ENCODE peak calls at places on chromosomes 13 and 19, in five cellular contexts. L is PC-3; A is fibroblast of lung; S is CD4-positive, alpha-beta T cell; R is H1. C is an unnamed sample.

GRCh38 chr13:52162279-52163101 is 3.1 kb upstream of the NEK3 start:
- DNase-seq in L (peak; percentile 52), A (peak; percentile 56), S (no peak), R (no peak), C (no peak)

GRCh38 chr13:102800145-102801041 is 1.5 kb downstream of the BIVM start:
- DNase-seq in L (peak; percentile 72), A (peak; percentile 78), S (peak; percentile 58), R (peak; percentile 92), C (peak; percentile 14)

GRCh38 chr19:38417544-38418506 is 8.2 kb downstream of the RASGRP4 start:
- DNase-seq in L (peak; percentile 62), A (peak; percentile 11), S (peak; percentile 24), R (peak; percentile 95), C (no peak)

GRCh38 chr13:66714795-66715194 is 515.3 kb downstream of the PCDH9 start:
- DNase-seq in L (peak; percentile 18), A (no peak), S (no peak), R (no peak), C (no peak)

GRCh38 chr19:19956431-19957075 is 55.8 kb downstream of the ZNF93 start:
- DNase-seq in L (no peak), A (no peak), S (no peak), R (peak; percentile 75), C (no peak)

GRCh38 chr13:33554919-33555791 is 262.8 kb upstream of the RFC3 start:
- DNase-seq in L (peak; percentile 21), A (peak; percentile 24), S (no peak), R (no peak), C (no peak)

GRCh38 chr19:18282021-18282787 is 782 bp upstream of the JUND start:
- DNase-seq in L (peak; percentile 39), A (no peak), S (no peak), R (no peak), C (no peak)

GRCh38 chr13:27775943-27776342 is 16.3 kb upstream of the GSX1 start:
- DNase-seq in L (peak; percentile 58), A (no peak), S (no peak), R (no peak), C (no peak)

GRCh38 chr13:44815507-44816074 is 173.7 kb downstream of the NUFIP1 start:
- DNase-seq in L (peak; percentile 91), A (peak; percentile 92), S (no peak), R (no peak), C (peak; percentile 68)

GRCh38 chr13:114256547-114256946 is 21.9 kb downstream of the CDC16 start:
- DNase-seq in L (no peak), A (no peak), S (no peak), R (no peak), C (no peak)

GRCh38 chr13:55563267-55563666 is 1577.5 kb upstream of the PRR20A start:
- DNase-seq in L (no peak), A (no peak), S (no peak), R (no peak), C (no peak)

GRCh38 chr13:40476175-40476958 is 190.1 kb downstream of the FOXO1 start:
- DNase-seq in L (peak; percentile 18), A (peak; percentile 51), S (no peak), R (no peak), C (no peak)

GRCh38 chr19:38496603-38497487 is 63.4 kb downstream of the RYR1 start:
- DNase-seq in L (no peak), A (no peak), S (no peak), R (no peak), C (no peak)

GRCh38 chr13:20387006-20387405 is 138.7 kb downstream of the CRYL1 start:
- DNase-seq in L (no peak), A (no peak), S (no peak), R (no peak), C (no peak)

GRCh38 chr19:13668964-13669363 is 95.4 kb upstream of the MRI1 start:
- DNase-seq in L (no peak), A (no peak), S (no peak), R (no peak), C (no peak)

GRCh38 chr19:45471866-45472556 is 4.2 kb downstream of the FOSB start:
- DNase-seq in L (no peak), A (no peak), S (no peak), R (no peak), C (no peak)

GRCh38 chr19:40302224-40303011 is 17.3 kb upstream of the AKT2 start:
- DNase-seq in L (no peak), A (no peak), S (no peak), R (no peak), C (peak; percentile 37)

GRCh38 chr19:15532779-15533521 is 24.6 kb downstream of the CYP4F22 start:
- DNase-seq in L (peak; percentile 45), A (no peak), S (no peak), R (no peak), C (no peak)

GRCh38 chr19:38653028-38653571 is 5.7 kb downstream of the ACTN4 start:
- DNase-seq in L (no peak), A (peak; percentile 71), S (no peak), R (no peak), C (no peak)

GRCh38 chr13:46170687-46171086 is 11.3 kb downstream of the LCP1 start:
- DNase-seq in L (no peak), A (peak; percentile 45), S (no peak), R (no peak), C (no peak)

GRCh38 chr19:11154683-11155047 is 917 bp downstream of the SPC24 start:
- DNase-seq in L (no peak), A (no peak), S (no peak), R (no peak), C (no peak)

GRCh38 chr19:36140289-36141038 is 598 bp downstream of the CAPNS1 start:
- DNase-seq in L (peak; percentile 64), A (peak; percentile 47), S (no peak), R (peak; percentile 72), C (no peak)

GRCh38 chr13:110872768-110873638 is 41.9 kb downstream of the ANKRD10 start:
- DNase-seq in L (no peak), A (no peak), S (no peak), R (no peak), C (no peak)

GRCh38 chr13:45231722-45232121 is 30.9 kb upstream of the KCTD4 start:
- DNase-seq in L (no peak), A (peak; percentile 54), S (no peak), R (no peak), C (no peak)

GRCh38 chr19:12596927-12597548 is 13.6 kb downstream of the ZNF490 start:
- DNase-seq in L (no peak), A (no peak), S (no peak), R (no peak), C (no peak)

DNA sequence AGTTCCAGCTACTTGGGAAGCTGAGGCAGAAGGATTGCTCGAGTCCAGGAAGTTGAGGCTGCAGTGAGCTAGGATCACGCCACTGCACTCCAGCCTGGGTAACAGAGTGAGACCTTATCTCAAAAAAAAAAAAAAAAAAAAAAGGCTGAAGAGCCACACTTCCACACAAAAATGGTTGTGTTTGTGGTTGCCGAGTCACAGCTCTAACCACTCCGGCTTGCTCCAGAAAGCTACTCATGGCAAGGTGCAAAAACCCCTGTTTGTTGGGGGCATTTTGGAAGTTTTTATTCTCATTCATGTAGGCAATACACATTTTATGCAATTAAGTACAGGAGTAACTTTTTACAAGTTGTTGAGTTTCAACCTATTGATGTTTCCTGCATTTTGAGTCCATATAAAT is 93.5 kb downstream of the INSR start:
- DNase-seq in L (no peak), A (no peak), S (no peak), R (no peak), C (no peak)
- H3K27ac ChIP-seq in L (no peak overlapping the region), A (no peak overlapping the region), S (no peak overlapping the region), R (no peak overlapping the region), C (no peak overlapping the region)

GRCh38 chr19:6060600-6061391 is 49.5 kb downstream of the RFX2 start:
- DNase-seq in L (peak; percentile 59), A (no peak), S (peak; percentile 39), R (no peak), C (no peak)
- H3K27ac ChIP-seq in L (no peak overlapping the region), A (no peak overlapping the region), S (no peak overlapping the region), R (no peak overlapping the region), C (peak overlapping the region; percentile 64)

GRCh38 chr13:95276119-95276505 is 25.1 kb downstream of the ABCC4 start:
- DNase-seq in L (no peak), A (no peak), S (no peak), R (no peak), C (no peak)
- H3K27ac ChIP-seq in L (no peak overlapping the region), A (peak overlapping the region; percentile 44), S (no peak overlapping the region), R (no peak overlapping the region), C (no peak overlapping the region)

GRCh38 chr13:38191016-38191415 is 158.6 kb upstream of the UFM1 start:
- DNase-seq in L (no peak), A (no peak), S (no peak), R (no peak), C (no peak)
- H3K27ac ChIP-seq in L (no peak overlapping the region), A (no peak overlapping the region), S (no peak overlapping the region), R (no peak overlapping the region), C (no peak overlapping the region)

GRCh38 chr19:58063712-58064111 is 4.6 kb downstream of the ZNF135 start:
- DNase-seq in L (no peak), A (no peak), S (no peak), R (no peak), C (no peak)

DNA sequence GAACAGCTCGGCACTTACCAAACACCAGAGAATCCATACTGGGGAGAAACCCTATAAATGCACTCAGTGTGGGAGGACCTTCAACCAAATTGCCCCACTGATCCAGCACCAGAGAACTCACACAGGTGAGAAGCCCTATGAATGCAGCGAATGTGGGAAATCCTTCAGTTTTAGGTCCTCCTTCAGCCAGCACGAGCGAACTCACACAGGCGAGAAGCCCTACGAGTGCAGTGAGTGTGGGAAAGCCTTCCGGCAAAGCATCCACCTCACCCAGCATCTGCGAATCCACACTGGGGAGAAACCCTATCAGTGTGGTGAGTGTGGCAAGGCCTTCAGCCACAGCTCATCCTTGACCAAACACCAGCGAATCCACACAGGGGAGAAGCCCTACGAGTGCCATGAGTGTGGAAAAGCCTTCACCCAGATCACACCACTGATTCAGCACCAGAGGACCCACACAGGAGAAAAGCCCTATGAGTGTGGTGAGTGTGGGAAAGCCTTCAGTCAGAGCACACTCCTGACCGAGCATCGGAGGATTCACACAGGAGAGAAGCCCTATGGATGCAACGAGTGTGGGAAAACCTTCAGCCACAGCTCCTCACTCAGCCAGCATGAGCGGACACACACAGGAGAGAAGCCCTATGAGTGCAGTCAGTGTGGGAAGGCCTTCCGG is 8.3 kb downstream of the ZNF135 start:
- DNase-seq in L (no peak), A (peak; percentile 22), S (no peak), R (no peak), C (no peak)
- H3K27ac ChIP-seq in L (no peak overlapping the region), A (no peak overlapping the region), S (no peak overlapping the region), R (no peak overlapping the region), C (no peak overlapping the region)